ENCODE peak calls at places on chromosomes 6 and 20, in seven cellular contexts. K is endothelial cell, Q is RWPE1, A is stomach, G is thoracic aorta, C is fibroblast of mammary gland, B is gastrocnemius medialis. J is an unnamed sample.

GRCh38 chr6:77456531-77457248 is 6.6 kb downstream of the HTR1B start:
- DNase-seq in K (no peak), A (no peak), Q (peak), B (no peak), C (peak), G (no peak), J (no peak)

GRCh38 chr20:21101453-21102251 is 4.5 kb downstream of the LINC00237 start:
- DNase-seq in C (no peak), Q (no peak), B (no peak), G (no peak), A (no peak), K (peak), J (peak)

GRCh38 chr6:18022398-18023231 is 35.2 kb upstream of the KIF13A start:
- DNase-seq in C (peak), G (no peak), B (no peak), A (no peak), Q (peak), K (no peak), J (no peak)

GRCh38 chr6:72761767-72762166 is 139.9 kb downstream of the KCNQ5 start:
- DNase-seq in C (no peak), G (no peak), K (no peak), A (no peak), Q (no peak), B (no peak), J (no peak)

GRCh38 chr20:9565910-9566550 is 51.6 kb downstream of the LAMP5 start:
- DNase-seq in K (no peak), B (no peak), Q (no peak), G (no peak), C (no peak), A (no peak), J (no peak)

GRCh38 chr20:50187403-50188051 is 3.1 kb upstream of the CEBPB start:
- DNase-seq in G (no peak), Q (peak), K (no peak), C (peak), B (peak), A (no peak), J (no peak)

GRCh38 chr20:6783752-6784725 is 16.6 kb downstream of the BMP2 start:
- DNase-seq in C (no peak), B (no peak), K (no peak), Q (no peak), A (no peak), G (no peak), J (no peak)

GRCh38 chr6:80457044-80457933 is 350.8 kb downstream of the BCKDHB start:
- DNase-seq in K (no peak), B (peak), C (peak), A (peak), G (peak), Q (peak), J (no peak)

GRCh38 chr20:34536798-34537394 is 20.7 kb downstream of the DYNLRB1 start:
- DNase-seq in K (peak), C (peak), B (peak), Q (no peak), A (peak), G (no peak), J (no peak)
- TF ChIP-seq CTCF in K (peak), C (peak), B (no peak), Q (no peak), A (peak), G (no peak), J (peak)

DNA sequence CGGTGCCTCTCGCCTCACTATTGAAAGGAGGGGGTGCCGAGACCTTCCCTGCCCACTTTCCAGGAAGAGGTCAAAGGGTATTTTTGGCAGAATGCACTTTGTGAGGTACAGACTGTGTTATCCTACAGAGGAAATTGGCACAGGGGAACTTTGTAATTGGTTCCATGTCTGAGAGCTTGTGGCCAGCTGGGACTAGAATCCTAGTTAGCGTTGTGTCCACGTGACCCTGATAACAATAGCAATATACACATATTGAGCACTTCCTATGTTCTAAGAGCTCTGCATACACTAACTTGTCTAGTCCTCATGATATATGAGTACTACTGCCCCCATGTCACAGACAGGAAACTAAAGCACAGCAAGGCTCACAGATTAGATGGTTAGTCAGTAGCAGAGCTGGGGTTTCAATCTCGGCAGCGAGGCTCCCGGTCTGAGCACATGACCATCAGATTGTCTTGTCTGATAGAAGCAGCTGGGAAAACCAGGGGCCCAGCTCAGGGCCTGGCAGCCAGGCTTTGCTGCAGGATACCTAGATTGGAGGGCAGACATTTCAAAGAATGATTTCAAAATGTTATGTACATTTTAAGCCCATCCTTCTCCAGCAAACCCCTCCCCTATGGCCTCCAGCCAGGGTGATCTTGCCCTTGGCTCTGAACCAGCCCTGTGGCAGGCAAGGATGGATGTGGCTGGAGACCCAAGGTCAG is 1.4 kb downstream of the MAPK13 start:
- DNase-seq in K (no peak), A (peak), Q (peak), G (no peak), B (peak), C (peak), J (peak)
- TF ChIP-seq CTCF in K (no peak), A (no peak), Q (no peak), G (no peak), B (no peak), C (no peak), J (no peak)

GRCh38 chr6:110873981-110874879 is at the start of gene AMD1:
- DNase-seq in A (peak), G (peak), Q (peak), C (peak), K (peak), B (peak), J (peak)
- TF ChIP-seq CTCF in A (no peak), G (no peak), Q (no peak), C (no peak), K (no peak), B (no peak), J (no peak)

GRCh38 chr6:34194770-34195169 is 41.9 kb upstream of the HMGA1 start:
- DNase-seq in B (no peak), Q (no peak), C (no peak), G (no peak), K (no peak), A (no peak), J (no peak)
- TF ChIP-seq CTCF in B (no peak), Q (no peak), C (no peak), G (no peak), K (no peak), A (no peak), J (no peak)

DNA sequence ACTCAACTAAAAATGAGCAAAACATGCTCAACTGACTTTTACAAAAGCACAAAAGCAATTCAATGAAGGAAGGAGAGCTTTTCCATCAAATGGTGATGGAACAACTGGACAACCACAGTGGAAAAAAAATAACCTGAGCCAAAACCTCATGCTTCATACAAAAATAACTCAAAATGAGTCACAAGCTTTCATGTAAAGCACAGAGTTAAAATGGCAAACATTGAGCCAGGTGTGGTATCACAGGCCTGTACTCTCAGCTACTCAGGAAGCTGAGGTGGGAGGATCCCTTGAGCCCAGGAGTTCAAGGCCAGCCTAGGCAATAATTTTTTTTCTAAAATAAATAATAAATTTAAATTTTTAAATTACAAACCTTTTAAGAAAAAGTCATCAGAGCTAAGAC is 18.4 kb upstream of the HLA-G start:
- DNase-seq in A (no peak), C (peak), B (no peak), Q (no peak), G (no peak), K (no peak), J (no peak)
- TF ChIP-seq CTCF in A (no peak), C (no peak), B (no peak), Q (no peak), G (no peak), K (no peak), J (no peak)

DNA sequence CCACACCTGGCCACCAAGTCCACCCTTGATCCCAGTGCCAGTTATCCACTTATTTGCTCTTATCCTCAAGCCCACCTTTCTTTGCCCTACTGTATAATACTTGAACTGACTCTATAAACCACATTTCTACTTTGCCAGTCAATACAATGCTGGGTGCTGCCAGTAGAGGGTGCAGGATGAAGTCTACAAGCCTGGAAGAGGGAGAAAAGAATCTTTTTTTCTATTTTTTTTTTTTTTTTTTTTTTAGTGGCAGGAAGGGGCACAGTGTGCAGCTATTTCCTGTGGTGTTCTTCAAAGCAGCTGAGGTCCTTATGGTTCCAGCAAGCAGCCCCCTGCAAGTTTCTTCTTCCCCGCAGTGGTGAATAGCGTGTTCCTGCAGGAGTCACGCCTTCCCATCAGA is 22.2 kb upstream of the GABRR1 start:
- DNase-seq in B (no peak), A (no peak), K (peak), Q (no peak), G (no peak), C (peak), J (peak)
- TF ChIP-seq CTCF in B (no peak), A (no peak), K (peak), Q (no peak), G (no peak), C (peak), J (peak)

GRCh38 chr6:74752303-74752702 is 453.6 kb downstream of the COL12A1 start:
- DNase-seq in C (no peak), K (peak), B (no peak), Q (no peak), A (no peak), G (no peak), J (no peak)
- TF ChIP-seq CTCF in C (peak), K (no peak), B (no peak), Q (no peak), A (no peak), G (no peak), J (no peak)

DNA sequence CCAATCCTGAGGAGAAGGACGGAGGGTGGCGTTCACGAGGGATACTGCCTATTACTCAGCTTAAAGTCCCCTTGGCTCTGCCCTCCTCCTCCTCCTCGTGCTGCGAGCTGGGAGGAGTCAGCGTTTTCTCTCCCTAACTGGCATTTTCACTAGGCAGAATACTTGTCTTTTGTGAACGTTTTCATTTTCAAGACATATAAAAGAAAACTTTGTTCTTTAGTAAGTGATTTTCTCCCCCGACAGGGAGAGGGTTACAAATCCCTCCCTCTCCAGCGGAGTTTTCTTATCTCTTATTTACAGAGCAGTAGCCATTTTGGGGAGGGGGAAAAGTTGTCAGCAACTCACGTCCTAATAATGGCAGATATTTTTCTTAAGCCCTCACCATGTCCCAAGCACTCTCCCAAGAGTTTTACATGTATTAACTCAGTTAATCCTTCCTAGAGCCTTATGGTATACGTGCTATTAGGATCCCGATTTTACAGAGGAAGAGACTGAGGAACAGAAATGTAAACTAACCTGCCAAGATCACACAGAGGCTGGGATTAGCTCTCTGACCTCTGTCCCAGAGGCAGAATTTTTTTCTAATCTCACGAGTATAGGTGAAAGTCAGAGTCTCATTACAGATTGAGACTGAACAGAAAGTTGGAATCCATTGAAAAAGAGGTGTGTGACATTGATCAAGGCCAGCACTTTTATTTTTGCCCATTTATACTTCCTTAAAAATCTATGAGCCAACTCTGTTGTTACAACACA is 30.0 kb upstream of the ZNF217 start:
- DNase-seq in A (peak), K (peak), Q (peak), G (no peak), B (peak), C (peak), J (no peak)
- TF ChIP-seq CTCF in A (no peak), K (no peak), Q (no peak), G (no peak), B (no peak), C (no peak), J (no peak)